ENCODE peak calls at places on chromosomes 12 and 14, in four cellular contexts. M, X, L and G are unnamed samples.

GRCh38 chr14:50972734-50973133 is 28.5 kb upstream of the PYGL start:
- DNase-seq in M (no peak), L (no peak), X (no peak), G (no peak)

GRCh38 chr12:25054076-25054782 is 105.3 kb upstream of the BCAT1 start:
- DNase-seq in X (no peak), M (no peak), L (no peak), G (no peak)

GRCh38 chr14:86933460-86933859 is 1059.5 kb downstream of the GALC start:
- DNase-seq in L (no peak), X (no peak), M (no peak), G (no peak)

GRCh38 chr14:103103461-103104388 is 9.2 kb downstream of the EXOC3L4 start:
- DNase-seq in M (no peak), X (no peak), L (no peak), G (no peak)

GRCh38 chr12:108916336-108916735 is 36.4 kb downstream of the DAO start:
- DNase-seq in X (no peak), L (no peak), M (no peak), G (no peak)

GRCh38 chr12:13004368-13004767 is 4.3 kb upstream of the HEBP1 start:
- DNase-seq in X (no peak), M (no peak), L (no peak), G (no peak)

GRCh38 chr14:99416909-99417308 is 63.8 kb downstream of the SETD3 start:
- DNase-seq in X (no peak), L (no peak), M (no peak), G (no peak)

GRCh38 chr14:71551291-71551955 is 380.8 kb upstream of the RGS6 start:
- DNase-seq in X (no peak), L (no peak), M (no peak), G (no peak)

GRCh38 chr14:23910081-23910875 is 43.3 kb upstream of the DHRS4 start:
- DNase-seq in X (peak; percentile 12), L (peak; percentile 29), M (peak; percentile 80), G (no peak)

GRCh38 chr14:103725001-103725682 is 9.5 kb downstream of the ZFYVE21 start:
- DNase-seq in L (no peak), X (no peak), M (no peak), G (no peak)

GRCh38 chr14:26702721-26703250 is 105.0 kb upstream of the NOVA1 start:
- DNase-seq in L (no peak), M (no peak), X (no peak), G (no peak)

GRCh38 chr14:54570047-54570446 is 3.1 kb downstream of the SAMD4A start:
- DNase-seq in X (no peak), L (no peak), M (no peak), G (no peak)

GRCh38 chr12:6551063-6551461 is 4.8 kb downstream of the IFFO1 start:
- DNase-seq in M (no peak), L (peak; percentile 81), X (no peak), G (peak; percentile 94)

GRCh38 chr12:124466200-124467128 is 100.9 kb downstream of the NCOR2 start:
- DNase-seq in M (no peak), L (no peak), X (peak; percentile 77), G (peak; percentile 79)

GRCh38 chr12:31322651-31323248 is 3.2 kb downstream of the SINHCAF start:
- DNase-seq in M (no peak), X (no peak), L (no peak), G (no peak)

GRCh38 chr14:33617154-33617553 is 333.7 kb downstream of the EGLN3 start:
- DNase-seq in L (no peak), M (no peak), X (no peak), G (no peak)

GRCh38 chr14:54003064-54003463 is 46.4 kb upstream of the BMP4 start:
- DNase-seq in L (no peak), X (no peak), M (no peak), G (no peak)

GRCh38 chr12:97939141-97939540 is 476.5 kb downstream of the RMST start:
- DNase-seq in X (no peak), L (no peak), M (no peak), G (no peak)

GRCh38 chr14:44422699-44423098 is 84.4 kb downstream of the FSCB start:
- DNase-seq in M (no peak), X (no peak), L (no peak), G (no peak)

GRCh38 chr12:122013792-122014590 is 7.7 kb upstream of the BCL7A start:
- DNase-seq in X (no peak), M (no peak), L (no peak), G (no peak)

GRCh38 chr14:39880106-39880695 is 448.0 kb upstream of the FBXO33 start:
- DNase-seq in X (no peak), L (no peak), M (no peak), G (no peak)

GRCh38 chr14:23346693-23347405 is 5.8 kb downstream of the SLC22A17 start:
- DNase-seq in L (no peak), X (no peak), M (no peak), G (no peak)

GRCh38 chr12:41962171-41962572 is 182.5 kb downstream of the GXYLT1 start:
- DNase-seq in L (peak; percentile 41), X (no peak), M (no peak), G (peak; percentile 72)

GRCh38 chr12:11717533-11717961 is 68.1 kb downstream of the ETV6 start:
- DNase-seq in X (no peak), L (no peak), M (no peak), G (no peak)